ENCODE peak calls at places on chromosomes 11 and 22, in eight cellular contexts. One of them, this sample, is unnamed.

GRCh38 chr11:109421981-109422590 is at the start of gene C11orf87:
- DNase-seq in HCT116: no peak
- DNase-seq in breast epithelium: no peak
- DNase-seq in stomach: no peak
- DNase-seq in K562: no peak
- DNase-seq in transverse colon: no peak
- DNase-seq in vagina: no peak
- DNase-seq in H1: peak; percentile 23
- DNase-seq in this sample: peak; percentile 68

GRCh38 chr22:18970180-18970947 is 34.3 kb upstream of the PRODH start:
- DNase-seq in HCT116: no peak
- DNase-seq in breast epithelium: no peak
- DNase-seq in K562: peak; percentile 38
- DNase-seq in transverse colon: no peak
- DNase-seq in stomach: no peak
- DNase-seq in H1: no peak
- DNase-seq in vagina: no peak
- DNase-seq in this sample: peak; percentile 59

GRCh38 chr11:65501530-65502273 is 2.9 kb downstream of the MALAT1 start:
- DNase-seq in stomach: no peak
- DNase-seq in K562: peak; percentile 64
- DNase-seq in HCT116: no peak
- DNase-seq in H1: no peak
- DNase-seq in vagina: no peak
- DNase-seq in breast epithelium: peak; percentile 40
- DNase-seq in transverse colon: no peak
- DNase-seq in this sample: no peak

GRCh38 chr22:36738416-36739020 is 35.0 kb upstream of the CACNG2 start:
- DNase-seq in K562: no peak
- DNase-seq in breast epithelium: peak; percentile 20
- DNase-seq in transverse colon: no peak
- DNase-seq in H1: no peak
- DNase-seq in stomach: no peak
- DNase-seq in HCT116: no peak
- DNase-seq in vagina: peak; percentile 74
- DNase-seq in this sample: no peak

GRCh38 chr11:131537729-131538128 is 167.3 kb downstream of the NTM start:
- DNase-seq in K562: no peak
- DNase-seq in stomach: no peak
- DNase-seq in vagina: no peak
- DNase-seq in breast epithelium: no peak
- DNase-seq in transverse colon: no peak
- DNase-seq in H1: no peak
- DNase-seq in HCT116: no peak
- DNase-seq in this sample: no peak

GRCh38 chr22:35381424-35381772 is 502 bp downstream of the HMOX1 start:
- DNase-seq in HCT116: no peak
- DNase-seq in breast epithelium: no peak
- DNase-seq in transverse colon: no peak
- DNase-seq in H1: no peak
- DNase-seq in stomach: no peak
- DNase-seq in vagina: no peak
- DNase-seq in K562: no peak
- DNase-seq in this sample: no peak

GRCh38 chr11:65892661-65893317 is 2.3 kb downstream of the CCDC85B start:
- DNase-seq in HCT116: no peak
- DNase-seq in stomach: no peak
- DNase-seq in vagina: no peak
- DNase-seq in H1: no peak
- DNase-seq in breast epithelium: no peak
- DNase-seq in K562: no peak
- DNase-seq in transverse colon: no peak
- DNase-seq in this sample: peak; percentile 81

GRCh38 chr11:133021503-133021902 is 510.8 kb downstream of the OPCML start:
- DNase-seq in transverse colon: no peak
- DNase-seq in HCT116: no peak
- DNase-seq in K562: no peak
- DNase-seq in vagina: no peak
- DNase-seq in stomach: no peak
- DNase-seq in breast epithelium: no peak
- DNase-seq in H1: no peak
- DNase-seq in this sample: no peak

DNA sequence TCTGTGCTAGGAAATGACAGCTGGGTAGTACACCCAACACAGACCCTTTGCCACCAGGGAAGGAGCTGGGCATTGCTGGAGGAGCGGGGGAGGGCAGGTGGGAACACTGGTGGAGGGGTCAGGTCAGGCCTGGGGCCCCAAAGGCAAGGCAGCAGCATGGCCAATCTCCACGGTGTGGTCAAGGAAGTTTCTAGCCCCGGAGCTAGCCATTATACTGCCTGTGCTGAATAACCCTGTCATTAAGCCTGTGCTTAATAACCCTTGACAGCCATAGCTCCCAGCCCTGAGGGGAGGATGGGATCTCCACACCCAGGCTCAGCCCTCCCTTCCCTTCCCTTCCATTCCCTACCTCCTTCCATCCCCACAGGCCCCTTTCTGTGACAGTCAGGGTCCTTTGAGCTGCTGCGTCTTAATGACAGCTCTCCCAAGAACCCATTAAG is 2.1 kb downstream of the TMPRSS4 start:
- DNase-seq in K562: no peak
- DNase-seq in breast epithelium: no peak
- DNase-seq in vagina: no peak
- DNase-seq in H1: no peak
- DNase-seq in HCT116: no peak
- DNase-seq in transverse colon: peak; percentile 49
- DNase-seq in stomach: no peak
- DNase-seq in this sample: no peak
- TF ChIP-seq POLR2A in K562: no peak
- TF ChIP-seq POLR2A in breast epithelium: no peak
- TF ChIP-seq POLR2A in vagina: no peak
- TF ChIP-seq POLR2A in H1: no peak
- TF ChIP-seq POLR2A in HCT116: no peak
- TF ChIP-seq POLR2A in transverse colon: peak; percentile 36
- TF ChIP-seq POLR2A in stomach: no peak
- TF ChIP-seq POLR2A in this sample: no peak

GRCh38 chr11:80846442-80846841 is 1405.6 kb upstream of the TENM4 start:
- DNase-seq in HCT116: no peak
- DNase-seq in H1: no peak
- DNase-seq in stomach: no peak
- DNase-seq in vagina: no peak
- DNase-seq in transverse colon: no peak
- DNase-seq in breast epithelium: no peak
- DNase-seq in K562: no peak
- DNase-seq in this sample: no peak

GRCh38 chr11:80844110-80844509 is 1403.3 kb upstream of the TENM4 start:
- DNase-seq in H1: peak; percentile 0
- DNase-seq in transverse colon: no peak
- DNase-seq in K562: no peak
- DNase-seq in breast epithelium: no peak
- DNase-seq in stomach: no peak
- DNase-seq in HCT116: no peak
- DNase-seq in vagina: no peak
- DNase-seq in this sample: no peak

GRCh38 chr11:80843266-80843974 is 1402.6 kb upstream of the TENM4 start:
- DNase-seq in stomach: no peak
- DNase-seq in transverse colon: no peak
- DNase-seq in breast epithelium: no peak
- DNase-seq in H1: no peak
- DNase-seq in HCT116: no peak
- DNase-seq in vagina: no peak
- DNase-seq in K562: no peak
- DNase-seq in this sample: no peak

GRCh38 chr11:80849253-80849652 is 1408.4 kb upstream of the TENM4 start:
- DNase-seq in vagina: no peak
- DNase-seq in stomach: no peak
- DNase-seq in transverse colon: no peak
- DNase-seq in K562: no peak
- DNase-seq in H1: no peak
- DNase-seq in HCT116: no peak
- DNase-seq in breast epithelium: no peak
- DNase-seq in this sample: no peak

DNA sequence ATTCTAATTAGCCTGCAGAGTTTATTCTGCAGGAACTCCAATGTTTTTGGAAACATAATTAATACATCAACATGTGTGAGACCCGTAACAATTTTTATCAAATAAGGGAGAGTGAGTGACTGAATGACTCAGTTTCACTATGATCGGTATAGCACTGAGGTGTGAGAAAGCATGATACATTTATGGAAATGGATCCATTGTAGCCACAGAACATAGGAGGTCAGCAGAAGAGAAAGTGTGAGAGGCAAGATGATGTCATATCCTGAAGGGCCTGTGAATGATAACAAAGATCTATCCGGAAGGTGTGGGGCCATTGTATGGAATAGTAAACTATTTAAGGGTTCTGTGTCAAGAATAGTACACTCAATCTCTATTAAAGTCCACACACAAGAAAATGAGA is 1406.1 kb upstream of the TENM4 start:
- DNase-seq in vagina: no peak
- DNase-seq in stomach: no peak
- DNase-seq in breast epithelium: no peak
- DNase-seq in HCT116: no peak
- DNase-seq in K562: no peak
- DNase-seq in H1: no peak
- DNase-seq in transverse colon: no peak
- DNase-seq in this sample: no peak
- TF ChIP-seq POLR2AphosphoS5 in vagina: no peak
- TF ChIP-seq POLR2AphosphoS5 in stomach: no peak
- TF ChIP-seq POLR2AphosphoS5 in breast epithelium: no peak
- TF ChIP-seq POLR2AphosphoS5 in HCT116: no peak
- TF ChIP-seq POLR2AphosphoS5 in K562: no peak
- TF ChIP-seq POLR2AphosphoS5 in H1: no peak
- TF ChIP-seq POLR2AphosphoS5 in transverse colon: no peak
- TF ChIP-seq POLR2AphosphoS5 in this sample: no peak

GRCh38 chr11:71343828-71344400 is 91.5 kb upstream of the SHANK2 start:
- DNase-seq in breast epithelium: no peak
- DNase-seq in stomach: no peak
- DNase-seq in vagina: no peak
- DNase-seq in K562: no peak
- DNase-seq in H1: no peak
- DNase-seq in transverse colon: no peak
- DNase-seq in HCT116: no peak
- DNase-seq in this sample: peak; percentile 21

GRCh38 chr11:71341596-71341995 is 89.2 kb upstream of the SHANK2 start:
- DNase-seq in H1: no peak
- DNase-seq in stomach: no peak
- DNase-seq in vagina: no peak
- DNase-seq in K562: no peak
- DNase-seq in breast epithelium: no peak
- DNase-seq in HCT116: no peak
- DNase-seq in transverse colon: no peak
- DNase-seq in this sample: peak; percentile 54

GRCh38 chr11:71342116-71342515 is 89.7 kb upstream of the SHANK2 start:
- DNase-seq in H1: no peak
- DNase-seq in transverse colon: no peak
- DNase-seq in stomach: no peak
- DNase-seq in HCT116: no peak
- DNase-seq in K562: no peak
- DNase-seq in vagina: no peak
- DNase-seq in breast epithelium: no peak
- DNase-seq in this sample: peak; percentile 31

GRCh38 chr11:71341173-71341572 is 88.8 kb upstream of the SHANK2 start:
- DNase-seq in H1: no peak
- DNase-seq in transverse colon: no peak
- DNase-seq in vagina: no peak
- DNase-seq in breast epithelium: no peak
- DNase-seq in K562: no peak
- DNase-seq in HCT116: no peak
- DNase-seq in stomach: no peak
- DNase-seq in this sample: peak; percentile 35

DNA sequence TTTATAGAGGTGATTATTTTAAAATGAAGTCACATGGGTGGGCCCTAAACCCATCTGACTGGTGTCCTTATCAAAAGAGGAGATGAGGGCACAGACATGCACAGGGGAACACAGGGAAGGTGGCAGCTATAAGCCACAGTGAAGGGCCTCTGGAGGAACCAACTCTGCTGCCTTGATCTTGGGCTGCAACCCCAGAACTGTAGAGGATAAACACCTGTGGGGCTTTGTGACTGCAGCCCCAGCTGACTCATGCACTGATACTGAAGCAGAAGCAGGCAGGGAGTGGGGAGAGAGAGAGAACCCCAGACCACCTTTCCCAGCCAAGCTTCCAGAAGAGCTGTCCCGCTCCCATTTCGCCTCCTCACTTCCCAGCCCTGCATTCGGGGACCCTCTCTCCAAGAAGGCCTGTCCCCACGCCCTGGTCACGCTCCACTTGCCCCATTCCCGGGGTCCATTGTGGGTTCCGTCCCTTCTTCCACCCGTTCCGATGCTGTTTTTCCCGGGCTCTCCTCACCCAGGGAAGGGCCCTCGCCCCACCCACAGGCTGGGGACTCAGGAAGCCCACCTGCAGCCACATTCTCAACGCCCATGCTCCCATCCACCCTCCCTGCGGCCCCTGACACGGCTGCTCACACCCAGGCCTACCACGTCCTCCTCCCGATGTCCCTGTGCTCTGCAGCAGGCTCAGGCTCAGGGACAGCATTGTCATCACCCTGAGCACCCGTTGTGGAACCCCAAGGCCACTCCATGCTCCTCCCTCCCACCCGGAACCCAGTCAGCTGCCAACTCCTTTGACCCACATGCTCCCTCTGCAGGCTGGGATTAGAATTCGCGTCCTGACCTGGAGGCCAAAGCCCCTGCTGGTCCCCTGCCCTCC is 90.8 kb upstream of the SHANK2 start:
- DNase-seq in H1: peak; percentile 50
- DNase-seq in transverse colon: peak; percentile 38
- DNase-seq in vagina: no peak
- DNase-seq in HCT116: peak; percentile 40
- DNase-seq in K562: peak; percentile 63
- DNase-seq in breast epithelium: no peak
- DNase-seq in stomach: peak; percentile 58
- DNase-seq in this sample: peak; percentile 68
- TF ChIP-seq CTCF in H1: peak; percentile 91
- TF ChIP-seq CTCF in transverse colon: peak; percentile 72
- TF ChIP-seq CTCF in vagina: no peak
- TF ChIP-seq CTCF in HCT116: peak; percentile 79
- TF ChIP-seq CTCF in K562: peak; percentile 76
- TF ChIP-seq CTCF in breast epithelium: peak; percentile 38
- TF ChIP-seq CTCF in stomach: peak; percentile 51
- TF ChIP-seq CTCF in this sample: peak; percentile 53

GRCh38 chr11:3825473-3826154 is 15.1 kb downstream of the RHOG start:
- DNase-seq in stomach: no peak
- DNase-seq in K562: peak; percentile 60
- DNase-seq in H1: no peak
- DNase-seq in breast epithelium: no peak
- DNase-seq in HCT116: no peak
- DNase-seq in vagina: no peak
- DNase-seq in transverse colon: no peak
- DNase-seq in this sample: peak; percentile 45

GRCh38 chr11:3830088-3830487 is 10.7 kb downstream of the RHOG start:
- DNase-seq in HCT116: no peak
- DNase-seq in H1: no peak
- DNase-seq in K562: no peak
- DNase-seq in vagina: no peak
- DNase-seq in stomach: no peak
- DNase-seq in breast epithelium: no peak
- DNase-seq in transverse colon: no peak
- DNase-seq in this sample: no peak

GRCh38 chr11:3824714-3825472 is 15.9 kb downstream of the RHOG start:
- DNase-seq in breast epithelium: no peak
- DNase-seq in transverse colon: peak; percentile 74
- DNase-seq in stomach: peak; percentile 66
- DNase-seq in K562: peak; percentile 96
- DNase-seq in vagina: no peak
- DNase-seq in H1: peak; percentile 75
- DNase-seq in HCT116: no peak
- DNase-seq in this sample: peak; percentile 90

GRCh38 chr11:3826721-3827120 is 14.0 kb downstream of the RHOG start:
- DNase-seq in stomach: no peak
- DNase-seq in H1: no peak
- DNase-seq in transverse colon: no peak
- DNase-seq in vagina: no peak
- DNase-seq in breast epithelium: no peak
- DNase-seq in K562: no peak
- DNase-seq in HCT116: no peak
- DNase-seq in this sample: peak; percentile 48

GRCh38 chr11:3827434-3828186 is 13.1 kb downstream of the RHOG start:
- DNase-seq in stomach: no peak
- DNase-seq in vagina: no peak
- DNase-seq in breast epithelium: no peak
- DNase-seq in transverse colon: no peak
- DNase-seq in H1: no peak
- DNase-seq in K562: no peak
- DNase-seq in HCT116: no peak
- DNase-seq in this sample: no peak
- TF ChIP-seq POLR2A in stomach: no peak
- TF ChIP-seq POLR2A in vagina: no peak
- TF ChIP-seq POLR2A in breast epithelium: no peak
- TF ChIP-seq POLR2A in transverse colon: no peak
- TF ChIP-seq POLR2A in H1: no peak
- TF ChIP-seq POLR2A in K562: peak; percentile 1
- TF ChIP-seq POLR2A in HCT116: no peak
- TF ChIP-seq POLR2A in this sample: no peak